ENCODE peak calls at places on chromosomes 11 and 22, in four cellular contexts. One of them, this sample, is unnamed.

GRCh38 chr11:1371377-1371776 is 18.4 kb upstream of the BRSK2 start:
- DNase-seq in H7: no peak
- DNase-seq in stimulated activated CD4-positive, alpha-beta T cell treated with anti-CD3 and anti-CD28 coated beads, Interleukin-15, amount 100 ng/mL, for 1 hour: no peak
- DNase-seq in cardiac muscle cell: no peak
- DNase-seq in this sample: no peak

GRCh38 chr11:33480636-33481035 is 220.0 kb downstream of the C11orf91 start:
- DNase-seq in H7: no peak
- DNase-seq in stimulated activated CD4-positive, alpha-beta T cell treated with anti-CD3 and anti-CD28 coated beads, Interleukin-15, amount 100 ng/mL, for 1 hour: no peak
- DNase-seq in cardiac muscle cell: no peak
- DNase-seq in this sample: no peak

GRCh38 chr22:49551897-49552659 is 275.6 kb downstream of the BRD1 start:
- DNase-seq in H7: no peak
- DNase-seq in stimulated activated CD4-positive, alpha-beta T cell treated with anti-CD3 and anti-CD28 coated beads, Interleukin-15, amount 100 ng/mL, for 1 hour: no peak
- DNase-seq in cardiac muscle cell: no peak
- DNase-seq in this sample: no peak

GRCh38 chr22:40728731-40729189 is 49.5 kb downstream of the MCHR1 start:
- DNase-seq in H7: no peak
- DNase-seq in stimulated activated CD4-positive, alpha-beta T cell treated with anti-CD3 and anti-CD28 coated beads, Interleukin-15, amount 100 ng/mL, for 1 hour: peak; percentile 32
- DNase-seq in cardiac muscle cell: peak; percentile 79
- DNase-seq in this sample: no peak

GRCh38 chr11:121035823-121036222 is 11.9 kb downstream of the TBCEL start:
- DNase-seq in H7: no peak
- DNase-seq in stimulated activated CD4-positive, alpha-beta T cell treated with anti-CD3 and anti-CD28 coated beads, Interleukin-15, amount 100 ng/mL, for 1 hour: no peak
- DNase-seq in cardiac muscle cell: no peak
- DNase-seq in this sample: no peak

GRCh38 chr11:76185931-76186401 is 20.3 kb downstream of the WNT11 start:
- DNase-seq in H7: peak; percentile 75
- DNase-seq in stimulated activated CD4-positive, alpha-beta T cell treated with anti-CD3 and anti-CD28 coated beads, Interleukin-15, amount 100 ng/mL, for 1 hour: no peak
- DNase-seq in cardiac muscle cell: peak; percentile 49
- DNase-seq in this sample: no peak

GRCh38 chr22:50527921-50528681 is 1.7 kb downstream of the TYMP start:
- DNase-seq in H7: no peak
- DNase-seq in stimulated activated CD4-positive, alpha-beta T cell treated with anti-CD3 and anti-CD28 coated beads, Interleukin-15, amount 100 ng/mL, for 1 hour: no peak
- DNase-seq in cardiac muscle cell: no peak
- DNase-seq in this sample: no peak

GRCh38 chr11:57662893-57663292 is 5.0 kb upstream of the ZDHHC5 start:
- DNase-seq in H7: no peak
- DNase-seq in stimulated activated CD4-positive, alpha-beta T cell treated with anti-CD3 and anti-CD28 coated beads, Interleukin-15, amount 100 ng/mL, for 1 hour: no peak
- DNase-seq in cardiac muscle cell: no peak
- DNase-seq in this sample: no peak

GRCh38 chr22:38923463-38924196 is 33.8 kb upstream of the APOBEC3A start:
- DNase-seq in H7: peak; percentile 59
- DNase-seq in stimulated activated CD4-positive, alpha-beta T cell treated with anti-CD3 and anti-CD28 coated beads, Interleukin-15, amount 100 ng/mL, for 1 hour: no peak
- DNase-seq in cardiac muscle cell: peak; percentile 28
- DNase-seq in this sample: no peak

GRCh38 chr11:76303399-76303798 is 77.5 kb downstream of the THAP12 start:
- DNase-seq in H7: no peak
- DNase-seq in stimulated activated CD4-positive, alpha-beta T cell treated with anti-CD3 and anti-CD28 coated beads, Interleukin-15, amount 100 ng/mL, for 1 hour: no peak
- DNase-seq in cardiac muscle cell: no peak
- DNase-seq in this sample: no peak

GRCh38 chr11:108432783-108433182 is 34.5 kb downstream of the C11orf65 start:
- DNase-seq in H7: no peak
- DNase-seq in stimulated activated CD4-positive, alpha-beta T cell treated with anti-CD3 and anti-CD28 coated beads, Interleukin-15, amount 100 ng/mL, for 1 hour: no peak
- DNase-seq in cardiac muscle cell: no peak
- DNase-seq in this sample: no peak

GRCh38 chr22:26767351-26767970 is 110.1 kb downstream of the MIAT start:
- DNase-seq in H7: no peak
- DNase-seq in stimulated activated CD4-positive, alpha-beta T cell treated with anti-CD3 and anti-CD28 coated beads, Interleukin-15, amount 100 ng/mL, for 1 hour: no peak
- DNase-seq in cardiac muscle cell: no peak
- DNase-seq in this sample: no peak

GRCh38 chr11:39432929-39433328 is 2026.5 kb downstream of the LRRC4C start:
- DNase-seq in H7: no peak
- DNase-seq in stimulated activated CD4-positive, alpha-beta T cell treated with anti-CD3 and anti-CD28 coated beads, Interleukin-15, amount 100 ng/mL, for 1 hour: no peak
- DNase-seq in cardiac muscle cell: no peak
- DNase-seq in this sample: no peak

GRCh38 chr11:10428453-10428852 is 26.6 kb upstream of the AMPD3 start:
- DNase-seq in H7: no peak
- DNase-seq in stimulated activated CD4-positive, alpha-beta T cell treated with anti-CD3 and anti-CD28 coated beads, Interleukin-15, amount 100 ng/mL, for 1 hour: no peak
- DNase-seq in cardiac muscle cell: no peak
- DNase-seq in this sample: no peak

GRCh38 chr22:50522806-50523438 is 2.5 kb downstream of the SCO2 start:
- DNase-seq in H7: no peak
- DNase-seq in stimulated activated CD4-positive, alpha-beta T cell treated with anti-CD3 and anti-CD28 coated beads, Interleukin-15, amount 100 ng/mL, for 1 hour: no peak
- DNase-seq in cardiac muscle cell: no peak
- DNase-seq in this sample: no peak

GRCh38 chr22:22397292-22397870 is 111.2 kb downstream of the ZNF280B start:
- DNase-seq in H7: no peak
- DNase-seq in stimulated activated CD4-positive, alpha-beta T cell treated with anti-CD3 and anti-CD28 coated beads, Interleukin-15, amount 100 ng/mL, for 1 hour: no peak
- DNase-seq in cardiac muscle cell: no peak
- DNase-seq in this sample: no peak

GRCh38 chr11:55707029-55707428 is 45.0 kb downstream of the OR4C6 start:
- DNase-seq in H7: peak; percentile 13
- DNase-seq in stimulated activated CD4-positive, alpha-beta T cell treated with anti-CD3 and anti-CD28 coated beads, Interleukin-15, amount 100 ng/mL, for 1 hour: no peak
- DNase-seq in cardiac muscle cell: no peak
- DNase-seq in this sample: no peak

GRCh38 chr11:98434296-98434695 is 586.5 kb upstream of the CNTN5 start:
- DNase-seq in H7: no peak
- DNase-seq in stimulated activated CD4-positive, alpha-beta T cell treated with anti-CD3 and anti-CD28 coated beads, Interleukin-15, amount 100 ng/mL, for 1 hour: no peak
- DNase-seq in cardiac muscle cell: no peak
- DNase-seq in this sample: no peak

GRCh38 chr11:114215871-114216803 is 80.1 kb upstream of the NNMT start:
- DNase-seq in H7: no peak
- DNase-seq in stimulated activated CD4-positive, alpha-beta T cell treated with anti-CD3 and anti-CD28 coated beads, Interleukin-15, amount 100 ng/mL, for 1 hour: no peak
- DNase-seq in cardiac muscle cell: peak; percentile 96
- DNase-seq in this sample: no peak

GRCh38 chr22:44668886-44669724 is 32.9 kb upstream of the PRR5 start:
- DNase-seq in H7: peak; percentile 64
- DNase-seq in stimulated activated CD4-positive, alpha-beta T cell treated with anti-CD3 and anti-CD28 coated beads, Interleukin-15, amount 100 ng/mL, for 1 hour: no peak
- DNase-seq in cardiac muscle cell: no peak
- DNase-seq in this sample: no peak

GRCh38 chr11:28833670-28834069 is 725.5 kb downstream of the METTL15 start:
- DNase-seq in H7: no peak
- DNase-seq in stimulated activated CD4-positive, alpha-beta T cell treated with anti-CD3 and anti-CD28 coated beads, Interleukin-15, amount 100 ng/mL, for 1 hour: no peak
- DNase-seq in cardiac muscle cell: no peak
- DNase-seq in this sample: no peak

GRCh38 chr11:29518389-29519174 is 498.2 kb downstream of the KCNA4 start:
- DNase-seq in H7: no peak
- DNase-seq in stimulated activated CD4-positive, alpha-beta T cell treated with anti-CD3 and anti-CD28 coated beads, Interleukin-15, amount 100 ng/mL, for 1 hour: no peak
- DNase-seq in cardiac muscle cell: no peak
- DNase-seq in this sample: no peak

GRCh38 chr11:23755769-23756168 is 741.1 kb upstream of the LUZP2 start:
- DNase-seq in H7: no peak
- DNase-seq in stimulated activated CD4-positive, alpha-beta T cell treated with anti-CD3 and anti-CD28 coated beads, Interleukin-15, amount 100 ng/mL, for 1 hour: no peak
- DNase-seq in cardiac muscle cell: no peak
- DNase-seq in this sample: no peak

This sample was measured in esophagus squamous epithelium.